ENCODE peak calls at places on chromosome 5, in nine cellular contexts. Q, M, E, X, T, R, B, O and N are unnamed samples.

GRCh38 chr5:170552486-170553122 is 48.8 kb downstream of the KCNIP1 start:
- DNase-seq in X (peak), R (no peak), O (no peak), M (peak), Q (peak), E (peak), T (peak), B (peak), N (peak)

GRCh38 chr5:175688352-175689146 is 30.7 kb downstream of the HRH2 start:
- DNase-seq in Q (no peak), O (no peak), B (no peak), M (no peak), E (no peak), X (no peak), T (no peak), R (no peak), N (no peak)

GRCh38 chr5:158976035-158976434 is 123.7 kb downstream of the EBF1 start:
- DNase-seq in T (peak), X (no peak), B (no peak), Q (no peak), O (no peak), E (no peak), R (no peak), M (peak), N (no peak)

GRCh38 chr5:58458851-58459275 is 1.0 kb downstream of the PLK2 start:
- DNase-seq in B (no peak), Q (no peak), E (no peak), X (no peak), M (no peak), T (no peak), O (no peak), R (no peak), N (no peak)

GRCh38 chr5:120808135-120808534 is 344.0 kb downstream of the PRR16 start:
- DNase-seq in E (no peak), T (no peak), B (no peak), R (no peak), M (no peak), Q (no peak), X (no peak), O (no peak), N (no peak)

GRCh38 chr5:133341915-133342710 is 270.2 kb downstream of the FSTL4 start:
- DNase-seq in X (peak), T (no peak), B (no peak), M (no peak), O (no peak), E (no peak), R (no peak), Q (no peak), N (no peak)

GRCh38 chr5:32030226-32030625 is 143.9 kb downstream of the GOLPH3 start:
- DNase-seq in Q (no peak), T (no peak), X (no peak), M (no peak), R (no peak), O (no peak), B (no peak), E (no peak), N (no peak)

GRCh38 chr5:76615759-76616158 is 7.4 kb downstream of the F2RL2 start:
- DNase-seq in B (no peak), X (no peak), R (no peak), Q (no peak), M (no peak), T (no peak), E (no peak), O (no peak), N (no peak)

GRCh38 chr5:43041669-43042175 is 1.6 kb upstream of the ANXA2R start:
- DNase-seq in Q (peak), B (peak), T (peak), X (peak), O (no peak), E (peak), M (peak), R (no peak), N (peak)

GRCh38 chr5:25963251-25964008 is 1075.0 kb downstream of the CDH9 start:
- DNase-seq in E (no peak), Q (no peak), M (no peak), B (peak), R (no peak), O (no peak), T (no peak), X (no peak), N (no peak)

GRCh38 chr5:128782446-128782845 is 182.8 kb upstream of the SLC27A6 start:
- DNase-seq in Q (no peak), R (no peak), O (no peak), T (peak), B (peak), E (peak), M (peak), X (no peak), N (no peak)

GRCh38 chr5:89372176-89372575 is 489.2 kb upstream of the MEF2C start:
- DNase-seq in O (no peak), X (no peak), R (no peak), B (no peak), Q (no peak), M (no peak), T (no peak), E (no peak), N (no peak)

GRCh38 chr5:113487411-113487778 is 858 bp downstream of the MCC start:
- DNase-seq in E (no peak), T (peak), O (peak), Q (no peak), R (no peak), B (no peak), X (peak), M (no peak), N (peak)

GRCh38 chr5:181243521-181244307 is at the start of gene RACK1:
- DNase-seq in O (peak), R (peak), X (peak), Q (peak), B (peak), M (peak), T (peak), E (peak), N (peak)

GRCh38 chr5:10018670-10019069 is 231.0 kb downstream of the ATPSCKMT start:
- DNase-seq in O (no peak), M (peak), T (peak), B (no peak), X (no peak), R (no peak), E (no peak), Q (no peak), N (no peak)

GRCh38 chr5:107265268-107265667 is 405.5 kb downstream of the EFNA5 start:
- DNase-seq in R (no peak), Q (no peak), B (no peak), T (no peak), E (no peak), X (no peak), O (no peak), M (no peak), N (no peak)
- TF ChIP-seq CTCF in R (no peak), Q (no peak), B (no peak), T (no peak), E (no peak), X (no peak), O (no peak), M (no peak), N (no peak)

DNA sequence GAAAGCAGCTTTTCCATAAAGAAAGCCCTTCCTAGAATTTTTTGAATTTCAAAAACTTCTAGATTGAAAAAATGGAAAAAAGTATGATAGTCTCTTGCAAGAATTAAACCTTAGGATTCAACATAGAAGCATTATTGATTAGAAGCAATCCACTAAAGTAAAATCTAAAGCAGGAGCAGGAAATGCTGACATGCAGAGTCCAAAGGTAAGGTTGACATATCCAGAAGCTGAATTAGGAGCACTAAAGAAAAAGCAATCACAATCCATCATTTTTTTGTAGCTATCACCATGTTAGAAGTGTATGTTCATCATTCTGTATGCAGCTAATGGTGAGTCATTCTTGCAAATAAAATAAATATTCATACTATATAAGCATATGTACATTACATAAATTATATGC is 39.4 kb upstream of the RNF180 start:
- DNase-seq in X (no peak), O (no peak), M (no peak), E (no peak), T (no peak), Q (no peak), B (no peak), R (no peak), N (no peak)
- TF ChIP-seq CTCF in X (no peak), O (no peak), M (no peak), E (no peak), T (no peak), Q (no peak), B (no peak), R (no peak), N (no peak)

GRCh38 chr5:41796061-41796460 is 74.2 kb downstream of the OXCT1 start:
- DNase-seq in R (no peak), B (no peak), T (no peak), O (no peak), X (no peak), Q (no peak), E (no peak), M (no peak), N (no peak)
- TF ChIP-seq CTCF in R (no peak), B (no peak), T (no peak), O (no peak), X (no peak), Q (no peak), E (no peak), M (no peak), N (no peak)

DNA sequence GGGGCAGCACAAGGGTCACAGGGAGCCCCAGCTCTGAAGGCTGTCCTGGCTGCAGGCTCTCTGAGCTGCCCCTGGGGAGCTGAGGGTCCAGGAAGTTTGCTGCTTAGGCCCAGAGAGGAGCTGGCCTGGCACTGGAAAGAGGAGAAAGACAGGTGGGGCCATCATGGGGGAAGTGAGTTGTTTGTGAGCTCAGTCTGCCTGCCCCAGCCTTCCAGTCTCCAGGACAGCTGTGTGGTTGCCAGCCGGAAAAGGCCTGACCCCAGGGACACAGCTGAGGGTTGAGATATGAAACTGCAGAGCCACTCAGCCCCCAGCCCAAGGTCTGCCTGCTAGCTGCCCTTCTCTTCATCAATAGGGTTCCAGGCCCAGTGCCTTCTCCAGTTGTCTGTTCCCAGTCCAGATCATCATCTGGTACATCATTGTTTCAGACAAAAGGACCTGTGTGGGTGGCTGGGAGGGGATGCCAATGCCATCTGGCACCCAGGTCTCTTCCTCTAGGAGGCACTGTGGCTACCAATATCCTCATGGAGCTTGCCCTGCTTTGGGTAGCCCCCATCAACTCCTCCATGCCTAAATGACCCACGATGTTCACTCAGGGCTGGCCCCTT is 4.2 kb upstream of the DDX41 start:
- DNase-seq in M (no peak), R (no peak), Q (no peak), E (no peak), T (no peak), B (no peak), X (no peak), O (no peak), N (no peak)
- TF ChIP-seq CTCF in M (peak), R (no peak), Q (no peak), E (no peak), T (peak), B (no peak), X (no peak), O (no peak), N (no peak)

GRCh38 chr5:35202319-35203111 is 27.8 kb downstream of the PRLR start:
- DNase-seq in B (peak), O (peak), X (peak), E (peak), M (no peak), Q (peak), T (peak), R (peak), N (peak)
- TF ChIP-seq CTCF in B (peak), O (peak), X (peak), E (no peak), M (peak), Q (peak), T (peak), R (peak), N (peak)

GRCh38 chr5:8861764-8862163 is 684.1 kb downstream of the SEMA5A start:
- DNase-seq in R (no peak), X (no peak), Q (no peak), B (no peak), T (no peak), M (no peak), O (no peak), E (no peak), N (no peak)

GRCh38 chr5:8869932-8870331 is 675.9 kb downstream of the SEMA5A start:
- DNase-seq in T (no peak), E (no peak), O (no peak), R (no peak), B (no peak), M (no peak), X (no peak), Q (peak), N (no peak)

GRCh38 chr5:8865686-8866374 is 680.0 kb downstream of the SEMA5A start:
- DNase-seq in X (no peak), M (no peak), B (no peak), E (no peak), R (no peak), O (no peak), T (no peak), Q (no peak), N (no peak)

DNA sequence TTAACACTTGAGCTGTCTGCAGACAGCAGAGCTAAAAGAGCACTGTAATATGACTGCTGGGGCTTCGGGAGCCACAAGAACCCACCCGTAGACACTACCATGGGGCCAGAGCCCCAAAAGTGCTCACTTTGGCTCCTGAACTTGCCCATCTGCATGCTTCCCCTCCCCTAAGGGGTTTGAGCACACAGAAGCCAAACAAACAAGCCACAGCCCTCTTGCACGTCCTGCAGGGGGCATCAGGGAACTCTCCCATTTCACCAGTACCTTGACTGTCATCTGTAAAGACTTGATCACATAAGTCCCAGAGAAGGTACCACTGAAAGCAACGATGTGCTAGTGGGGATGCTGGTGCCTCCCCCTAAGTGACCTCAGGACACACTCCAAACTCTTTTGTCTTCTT is 681.8 kb downstream of the SEMA5A start:
- DNase-seq in E (no peak), R (no peak), B (no peak), M (no peak), X (peak), O (no peak), Q (no peak), T (peak), N (no peak)
- TF ChIP-seq CTCF in E (no peak), R (no peak), B (no peak), M (peak), X (peak), O (peak), Q (peak), T (peak), N (peak)

GRCh38 chr5:28779161-28779754 is 1740.9 kb upstream of the CDH9 start:
- DNase-seq in R (no peak), O (no peak), M (no peak), E (no peak), T (peak), Q (no peak), B (no peak), X (peak), N (no peak)
- TF ChIP-seq CTCF in R (no peak), O (no peak), M (no peak), E (no peak), T (no peak), Q (no peak), B (no peak), X (no peak), N (peak)

DNA sequence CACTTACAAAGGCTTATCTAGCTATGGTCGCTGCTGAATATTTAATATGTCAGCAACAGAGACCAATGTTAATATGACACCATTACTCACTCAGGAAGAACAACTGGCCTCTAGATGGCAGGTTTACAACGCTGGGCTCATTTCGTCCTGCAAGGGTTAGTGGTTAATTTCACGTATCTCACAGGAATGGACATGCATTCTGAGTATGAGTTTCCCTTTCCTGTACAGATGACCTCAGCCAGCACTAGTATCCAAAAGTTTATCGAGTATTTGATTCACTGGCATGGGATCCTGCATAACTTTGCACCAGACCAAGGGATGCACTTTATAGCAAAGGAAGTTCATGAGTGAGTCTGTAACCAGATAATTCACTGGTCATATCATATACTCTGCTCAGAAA is 8.7 kb upstream of the TRPC7 start:
- DNase-seq in E (no peak), T (peak), R (no peak), O (no peak), M (no peak), B (no peak), Q (no peak), X (peak), N (no peak)
- TF ChIP-seq CTCF in E (no peak), T (peak), R (no peak), O (no peak), M (peak), B (no peak), Q (no peak), X (no peak), N (peak)

GRCh38 chr5:168347368-168347767 is 55.9 kb downstream of the WWC1 start:
- DNase-seq in M (no peak), O (no peak), B (no peak), R (no peak), E (no peak), X (no peak), Q (no peak), T (no peak), N (no peak)

GRCh38 chr5:168346417-168346816 is 55.0 kb downstream of the WWC1 start:
- DNase-seq in E (no peak), O (no peak), R (no peak), B (no peak), X (no peak), M (no peak), T (no peak), Q (no peak), N (no peak)

GRCh38 chr5:168342985-168343384 is 51.5 kb downstream of the WWC1 start:
- DNase-seq in X (no peak), B (no peak), T (no peak), Q (no peak), O (no peak), M (no peak), R (no peak), E (no peak), N (no peak)

GRCh38 chr5:168350315-168350714 is 58.9 kb downstream of the WWC1 start:
- DNase-seq in O (no peak), B (no peak), Q (no peak), T (no peak), X (no peak), M (no peak), E (no peak), R (no peak), N (no peak)

DNA sequence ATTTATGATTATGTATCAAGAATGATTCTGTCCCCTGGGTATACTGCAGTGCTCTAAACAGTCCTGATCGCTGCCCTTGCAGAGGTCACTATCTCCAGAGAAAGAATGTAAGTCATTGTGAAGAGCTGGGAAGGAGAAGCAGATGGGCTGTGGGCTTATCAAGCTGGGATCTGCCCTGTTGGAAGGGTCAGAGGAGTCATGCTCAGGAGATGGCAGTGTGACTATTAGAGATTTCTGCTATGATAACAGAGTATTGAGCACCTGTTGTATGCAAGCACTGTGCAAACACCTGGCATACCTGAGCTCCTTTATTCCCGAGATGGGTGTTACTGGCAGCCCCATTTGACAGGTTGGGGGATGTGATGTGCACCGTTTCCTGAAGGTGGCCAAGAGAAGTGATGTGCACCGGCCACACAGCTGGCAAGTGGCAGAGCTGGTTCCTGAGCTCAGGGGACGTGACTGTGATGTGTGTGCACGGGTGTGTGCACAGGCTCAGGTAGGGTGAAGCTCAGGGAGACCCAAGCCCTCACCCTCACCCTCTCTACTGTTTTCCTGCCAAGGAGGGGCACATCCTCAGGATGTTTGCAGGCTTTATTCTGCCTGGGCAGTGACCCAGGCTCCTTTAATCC is 56.5 kb downstream of the WWC1 start:
- DNase-seq in X (no peak), B (no peak), R (no peak), Q (no peak), T (no peak), E (no peak), M (no peak), O (no peak), N (no peak)
- TF ChIP-seq CTCF in X (no peak), B (no peak), R (no peak), Q (no peak), T (no peak), E (no peak), M (no peak), O (no peak), N (no peak)

GRCh38 chr5:616342-617039 is 4.4 kb downstream of the CEP72 start:
- DNase-seq in O (no peak), Q (no peak), B (no peak), T (peak), R (no peak), X (no peak), E (no peak), M (no peak), N (no peak)
- TF ChIP-seq CTCF in O (no peak), Q (no peak), B (no peak), T (no peak), R (no peak), X (no peak), E (no peak), M (peak), N (no peak)